ENCODE peak calls at places on chromosomes 5 and 9, in eight cellular contexts. P is breast epithelium, N is stomach, Z is IMR-90, M is H1, J is esophagus squamous epithelium, R is HepG2, E is body of pancreas. U is an unnamed sample. For H3K4me1 and H3K27me3, the result is how much of the 10 kb centered on the place peaks cover.

GRCh38 chr5:122515709-122516431 is 203.8 kb downstream of the SNCAIP start:
- DNase-seq in E (peak), R (peak), J (no peak), M (no peak), Z (peak), P (no peak), N (peak), U (peak)

GRCh38 chr9:124187311-124187710 is 70.4 kb upstream of the NEK6 start:
- DNase-seq in N (no peak), P (no peak), R (no peak), E (no peak), M (peak), Z (no peak), J (no peak), U (no peak)

GRCh38 chr5:110086658-110087388 is 397.1 kb downstream of the MAN2A1 start:
- DNase-seq in M (no peak), E (peak), R (no peak), Z (peak), N (no peak), P (no peak), J (no peak), U (peak)

GRCh38 chr5:53779541-53779981 is 219.1 kb downstream of the NDUFS4 start:
- DNase-seq in N (no peak), P (no peak), R (no peak), E (no peak), M (no peak), Z (peak), J (no peak), U (peak)

GRCh38 chr9:91275641-91276040 is 86.1 kb downstream of the AUH start:
- DNase-seq in P (no peak), Z (no peak), M (no peak), R (no peak), N (no peak), E (no peak), J (no peak), U (no peak)

GRCh38 chr9:69223605-69224004 is 49.5 kb downstream of the TJP2 start:
- DNase-seq in P (no peak), J (no peak), Z (peak), E (peak), N (no peak), R (peak), M (no peak), U (no peak)

GRCh38 chr9:98791147-98792095 is 4.9 kb downstream of the ANKS6 start:
- DNase-seq in P (peak), R (peak), Z (peak), J (peak), E (peak), M (peak), N (peak), U (peak)

GRCh38 chr5:139282195-139282557 is 11.4 kb upstream of the MATR3 start:
- DNase-seq in R (no peak), E (no peak), J (no peak), Z (peak), N (no peak), M (no peak), P (no peak), U (no peak)

GRCh38 chr5:169724303-169724702 is 87.2 kb downstream of the DOCK2 start:
- DNase-seq in E (no peak), N (no peak), R (no peak), P (no peak), J (no peak), Z (no peak), M (no peak), U (no peak)

GRCh38 chr5:39980056-39980455 is 555.3 kb upstream of the DAB2 start:
- DNase-seq in J (no peak), N (no peak), R (no peak), M (no peak), P (no peak), E (no peak), Z (no peak), U (no peak)

GRCh38 chr9:726005-726404 is 115.5 kb upstream of the DMRT1 start:
- DNase-seq in M (no peak), E (no peak), P (no peak), J (no peak), R (no peak), Z (no peak), N (no peak), U (no peak)

GRCh38 chr5:130024006-130024405 is 119.7 kb downstream of the CHSY3 start:
- DNase-seq in E (no peak), J (no peak), N (no peak), M (no peak), Z (no peak), P (no peak), R (no peak), U (no peak)

GRCh38 chr5:149730620-149731331 is 666 bp downstream of the PPARGC1B start:
- DNase-seq in N (peak), E (peak), J (no peak), R (no peak), P (no peak), Z (no peak), M (peak), U (peak)

GRCh38 chr9:94782367-94783120 is 56.0 kb downstream of the AOPEP start:
- DNase-seq in J (no peak), M (no peak), R (no peak), E (no peak), N (no peak), Z (peak), P (no peak), U (no peak)

DNA sequence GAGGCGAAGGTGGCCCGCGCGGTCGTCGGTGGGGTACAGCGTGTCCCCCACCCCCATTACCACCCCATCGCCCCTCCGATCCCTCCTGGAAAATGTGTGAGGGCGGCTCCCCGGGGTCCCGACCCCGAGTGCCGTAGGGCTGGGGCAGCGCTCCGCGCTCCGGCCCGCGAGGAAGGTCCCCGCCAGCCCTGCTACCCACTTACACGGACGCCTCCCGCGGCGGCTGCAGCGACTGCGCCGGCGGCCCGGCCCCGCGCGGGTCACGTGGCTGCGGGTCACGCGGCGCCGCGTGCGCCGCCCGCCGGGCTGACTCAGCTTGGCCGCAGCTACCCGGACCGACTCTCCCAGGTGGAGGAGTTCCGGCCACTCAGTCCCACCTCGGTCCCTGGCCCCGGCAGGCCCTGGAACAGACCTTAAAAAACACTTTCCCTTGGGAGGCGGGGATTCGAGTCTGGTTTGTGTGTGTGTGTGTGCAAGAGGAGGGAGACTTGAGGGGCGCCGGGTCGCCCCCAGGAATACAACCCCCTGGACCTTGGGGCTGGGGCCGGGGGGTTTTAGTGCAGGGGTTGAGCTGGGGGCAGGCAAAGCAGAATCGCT is at the start of gene GNPDA1:
- DNase-seq in Z (peak), P (peak), M (peak), E (peak), N (peak), R (peak), J (peak), U (peak)
- H3K4me1 ChIP-seq in Z (under half), P (under half), M (under half), E (under half), N (under half), R (under half), J (under half), U (under half)

DNA sequence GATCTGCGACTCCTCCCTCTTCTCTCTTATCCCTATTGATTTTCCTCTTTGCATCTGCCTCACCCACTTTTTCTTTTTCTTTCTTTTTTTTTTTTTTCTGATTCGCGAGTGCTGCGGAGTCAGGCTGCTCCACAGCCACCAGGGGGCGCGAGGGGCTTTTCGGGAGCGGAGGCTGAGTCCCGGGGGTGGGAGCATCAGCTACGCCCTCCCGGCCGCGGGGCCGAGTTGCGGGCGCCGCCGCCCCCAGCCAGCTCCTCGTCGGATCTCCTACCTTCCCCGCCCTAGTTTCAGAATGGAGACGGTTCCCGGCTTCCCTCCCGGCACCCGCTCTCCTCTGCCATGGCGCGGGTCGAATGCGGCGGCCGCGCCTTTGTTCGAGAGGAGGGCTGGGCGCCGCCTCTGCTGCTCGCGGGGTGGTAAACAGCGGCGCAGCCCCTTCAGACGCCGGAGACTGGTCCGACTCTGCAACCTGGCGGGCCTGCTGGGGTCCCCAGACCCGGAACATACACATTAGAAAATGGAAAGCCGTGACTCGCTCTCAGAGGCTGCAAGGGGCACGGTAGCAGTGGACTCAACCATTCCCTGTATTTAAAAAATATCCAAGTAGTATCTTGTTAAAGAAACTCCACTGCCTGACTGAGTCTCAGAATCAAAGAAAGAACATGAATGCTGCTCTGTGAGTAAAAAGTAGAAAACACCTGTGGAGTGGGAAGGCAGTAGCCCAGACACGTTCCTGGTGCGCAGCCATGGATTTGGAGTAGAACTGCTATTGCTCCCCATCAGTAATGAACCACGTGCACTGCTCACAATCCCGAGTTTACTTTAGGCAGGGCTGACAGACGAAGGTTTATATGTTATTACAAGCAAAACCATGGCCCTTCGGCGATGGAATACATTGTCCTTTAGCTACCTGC is 55.7 kb downstream of the DPYSL3 start:
- DNase-seq in E (peak), Z (peak), R (peak), M (peak), P (peak), J (no peak), N (peak), U (peak)
- TF ChIP-seq POLR2A in E (no peak), Z (peak), R (no peak), M (peak), P (no peak), J (no peak), N (no peak), U (peak)

GRCh38 chr5:525164-525761 is 1.0 kb upstream of the SLC9A3 start:
- DNase-seq in M (no peak), J (no peak), P (no peak), N (no peak), Z (no peak), E (no peak), R (no peak), U (no peak)
- H3K27me3 ChIP-seq in M (half or more), J (under half), P (half or more), N (half or more), Z (half or more), E (under half), R (under half), U (half or more)

GRCh38 chr9:129456549-129457324 is 164.2 kb downstream of the C9orf50 start:
- DNase-seq in Z (no peak), J (no peak), P (no peak), E (no peak), N (no peak), R (no peak), M (no peak), U (no peak)
- H3K4me1 ChIP-seq in Z (under half), J (under half), P (under half), E (under half), N (under half), R (under half), M (under half), U (under half)

DNA sequence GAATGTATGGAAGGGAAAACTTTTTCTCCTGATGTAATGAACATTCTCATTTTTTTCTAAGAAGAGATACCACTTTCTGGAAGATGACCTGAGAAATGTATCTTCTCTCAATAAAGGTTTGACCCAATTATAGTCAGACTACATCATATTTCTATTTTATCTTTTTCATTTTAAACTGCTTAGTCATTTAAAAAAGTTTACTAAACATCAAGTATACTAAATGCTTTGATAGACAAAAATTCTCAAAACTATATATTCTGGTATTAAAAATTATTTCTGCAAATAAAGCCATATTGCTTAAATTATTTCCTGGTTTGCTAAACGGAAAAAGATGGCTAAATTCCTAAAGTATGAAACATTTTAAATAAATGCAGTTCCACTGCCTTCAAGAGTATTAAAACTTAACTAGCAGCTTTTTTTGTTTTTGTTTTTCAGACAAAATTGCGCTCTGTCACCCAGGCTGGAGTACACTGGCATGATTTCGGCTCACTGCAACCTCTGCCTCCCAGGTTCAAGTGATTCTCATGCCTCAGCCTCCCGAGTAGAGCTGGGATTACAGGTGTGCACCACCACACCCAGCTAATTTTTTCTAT is 37.1 kb downstream of the FBXW11 start:
- DNase-seq in Z (no peak), P (no peak), R (no peak), E (no peak), N (no peak), M (no peak), J (no peak), U (no peak)
- TF ChIP-seq POLR2A in Z (no peak), P (no peak), R (no peak), E (no peak), N (no peak), M (no peak), J (no peak), U (no peak)